ENCODE peak calls at places on chromosomes 11 and 22, in seven cellular contexts. U is A549, H is IMR-90, L is H1, J is body of pancreas, Z is tibial nerve, W is transverse colon. D is an unnamed sample. For H3K4me1, the result is how much of the 10 kb centered on the place peaks cover.

GRCh38 chr11:117185739-117186430 is 7.3 kb downstream of the SIDT2 start:
- DNase-seq in U (no peak), H (no peak), L (no peak), J (no peak), Z (no peak), W (no peak), D (no peak)

GRCh38 chr11:69912161-69912910 is 93.1 kb upstream of the FGF3 start:
- DNase-seq in U (no peak), H (no peak), L (no peak), J (no peak), Z (no peak), W (peak), D (no peak)

GRCh38 chr22:50327711-50328019 is 853 bp upstream of the DENND6B start:
- DNase-seq in U (no peak), H (no peak), L (no peak), J (no peak), Z (no peak), W (no peak), D (no peak)

GRCh38 chr11:114233755-114234154 is 62.4 kb upstream of the NNMT start:
- DNase-seq in U (no peak), H (peak), L (no peak), J (no peak), Z (no peak), W (no peak), D (no peak)

GRCh38 chr11:70272009-70272408 is 1.5 kb downstream of the PPFIA1 start:
- DNase-seq in U (no peak), H (no peak), L (no peak), J (no peak), Z (no peak), W (no peak), D (no peak)

GRCh38 chr11:96357794-96358193 is 14.8 kb upstream of the MAML2 start:
- DNase-seq in U (no peak), H (no peak), L (no peak), J (no peak), Z (no peak), W (no peak), D (no peak)

GRCh38 chr11:106306942-106307341 is 229.5 kb downstream of the AASDHPPT start:
- DNase-seq in U (no peak), H (no peak), L (no peak), J (no peak), Z (no peak), W (no peak), D (no peak)

GRCh38 chr11:69375316-69376154 is 81.6 kb downstream of the MYEOV start:
- DNase-seq in U (no peak), H (no peak), L (no peak), J (peak), Z (no peak), W (peak), D (no peak)

GRCh38 chr11:63020671-63021255 is 5.1 kb upstream of the SLC22A8 start:
- DNase-seq in U (peak), H (no peak), L (peak), J (no peak), Z (no peak), W (no peak), D (no peak)

GRCh38 chr11:106087815-106088435 is 10.5 kb downstream of the AASDHPPT start:
- DNase-seq in U (no peak), H (peak), L (no peak), J (peak), Z (peak), W (peak), D (peak)

GRCh38 chr11:44760917-44761545 is 34.3 kb downstream of the TSPAN18 start:
- DNase-seq in U (peak), H (peak), L (peak), J (no peak), Z (peak), W (no peak), D (no peak)

GRCh38 chr11:128523616-128524015 is 63.7 kb downstream of the ETS1 start:
- DNase-seq in U (no peak), H (peak), L (no peak), J (no peak), Z (no peak), W (no peak), D (no peak)

GRCh38 chr11:15577519-15577918 is 462.8 kb downstream of the INSC start:
- DNase-seq in U (no peak), H (no peak), L (no peak), J (no peak), Z (no peak), W (no peak), D (no peak)

GRCh38 chr11:78085972-78086371 is 6.3 kb upstream of the NDUFC2 start:
- DNase-seq in U (no peak), H (no peak), L (no peak), J (no peak), Z (no peak), W (no peak), D (no peak)

GRCh38 chr11:95690100-95690499 is 99.5 kb downstream of the FAM76B start:
- DNase-seq in U (no peak), H (no peak), L (no peak), J (no peak), Z (no peak), W (no peak), D (no peak)

GRCh38 chr11:44823006-44823405 is 96.2 kb downstream of the TSPAN18 start:
- DNase-seq in U (no peak), H (no peak), L (no peak), J (no peak), Z (no peak), W (no peak), D (no peak)

GRCh38 chr22:44147036-44147645 is 33.6 kb upstream of the PARVG start:
- DNase-seq in U (no peak), H (no peak), L (no peak), J (no peak), Z (no peak), W (no peak), D (no peak)

GRCh38 chr11:27396259-27396839 is 33.3 kb upstream of the CCDC34 start:
- DNase-seq in U (no peak), H (no peak), L (no peak), J (no peak), Z (no peak), W (no peak), D (no peak)

GRCh38 chr11:94602430-94603372 is 35.5 kb downstream of the PIWIL4 start:
- DNase-seq in U (peak), H (peak), L (no peak), J (peak), Z (peak), W (peak), D (peak)

GRCh38 chr11:27698872-27699241 is 1.4 kb downstream of the BDNF start:
- DNase-seq in U (peak), H (peak), L (peak), J (peak), Z (peak), W (peak), D (peak)

GRCh38 chr11:65381721-65382035 is 768 bp downstream of the SLC25A45 start:
- DNase-seq in U (peak), H (no peak), L (no peak), J (no peak), Z (peak), W (no peak), D (peak)

GRCh38 chr11:45810431-45811108 is 5.6 kb downstream of the SLC35C1 start:
- DNase-seq in U (no peak), H (no peak), L (no peak), J (no peak), Z (no peak), W (no peak), D (no peak)

GRCh38 chr11:94753630-94754029 is 14.5 kb upstream of the AMOTL1 start:
- DNase-seq in U (no peak), H (no peak), L (no peak), J (no peak), Z (no peak), W (no peak), D (no peak)

GRCh38 chr11:130700092-130700491 is 216.2 kb downstream of the SNX19 start:
- DNase-seq in U (no peak), H (no peak), L (no peak), J (no peak), Z (no peak), W (no peak), D (no peak)

GRCh38 chr22:50219800-50220602 is 19.2 kb downstream of the SELENOO start:
- DNase-seq in U (no peak), H (no peak), L (no peak), J (no peak), Z (no peak), W (no peak), D (no peak)

GRCh38 chr22:19478086-19478392 is 954 bp downstream of the UFD1 start:
- DNase-seq in U (no peak), H (no peak), L (no peak), J (no peak), Z (no peak), W (no peak), D (no peak)

GRCh38 chr22:17257578-17257977 is 38.3 kb upstream of the ADA2 start:
- DNase-seq in U (no peak), H (no peak), L (no peak), J (no peak), Z (no peak), W (no peak), D (no peak)

GRCh38 chr11:16280256-16280682 is 76.1 kb downstream of the SOX6 start:
- DNase-seq in U (no peak), H (no peak), L (no peak), J (no peak), Z (no peak), W (peak), D (no peak)

GRCh38 chr22:31929126-31929928 is 15.0 kb upstream of the YWHAH start:
- DNase-seq in U (no peak), H (peak), L (no peak), J (no peak), Z (no peak), W (no peak), D (no peak)

GRCh38 chr11:21625982-21626381 is 566.9 kb upstream of the ANO5 start:
- DNase-seq in U (no peak), H (no peak), L (no peak), J (no peak), Z (peak), W (peak), D (no peak)

GRCh38 chr11:102599642-102600261 is 25.4 kb downstream of the MMP20 start:
- DNase-seq in U (peak), H (peak), L (no peak), J (no peak), Z (no peak), W (no peak), D (no peak)

GRCh38 chr11:125990244-125990643 is 44.4 kb downstream of the VSIG10L2 start:
- DNase-seq in U (no peak), H (peak), L (no peak), J (no peak), Z (peak), W (no peak), D (no peak)

GRCh38 chr11:59191899-59192298 is 20.0 kb downstream of the DTX4 start:
- DNase-seq in U (no peak), H (no peak), L (no peak), J (no peak), Z (no peak), W (no peak), D (no peak)

GRCh38 chr11:48101044-48101733 is 115.4 kb upstream of the OR4B1 start:
- DNase-seq in U (no peak), H (no peak), L (no peak), J (peak), Z (no peak), W (no peak), D (no peak)

GRCh38 chr11:15418887-15419286 is 304.2 kb downstream of the INSC start:
- DNase-seq in U (no peak), H (no peak), L (no peak), J (no peak), Z (no peak), W (no peak), D (no peak)

GRCh38 chr11:74937696-74938475 is 11.0 kb downstream of the XRRA1 start:
- DNase-seq in U (no peak), H (peak), L (no peak), J (no peak), Z (no peak), W (no peak), D (no peak)

GRCh38 chr11:130115218-130115617 is 44.4 kb upstream of the ST14 start:
- DNase-seq in U (no peak), H (peak), L (no peak), J (no peak), Z (no peak), W (no peak), D (no peak)

GRCh38 chr11:10026514-10026913 is 267.5 kb downstream of the SBF2 start:
- DNase-seq in U (no peak), H (peak), L (no peak), J (no peak), Z (no peak), W (no peak), D (no peak)

GRCh38 chr11:117815262-117815803 is 9.2 kb downstream of the FXYD2 start:
- DNase-seq in U (no peak), H (no peak), L (no peak), J (no peak), Z (peak), W (peak), D (no peak)

GRCh38 chr22:48423481-48423901 is 1404.2 kb downstream of the BRD1 start:
- DNase-seq in U (no peak), H (no peak), L (no peak), J (no peak), Z (no peak), W (no peak), D (no peak)

GRCh38 chr22:46070722-46071450 is 79.4 kb upstream of the PPARA start:
- DNase-seq in U (no peak), H (peak), L (no peak), J (peak), Z (no peak), W (peak), D (no peak)
- TF ChIP-seq POLR2A in U (no peak), H (no peak), L (no peak), J (no peak), Z (peak), W (no peak), D (no peak)

GRCh38 chr22:43127166-43127908 is 15.9 kb downstream of the MCAT start:
- DNase-seq in U (no peak), H (no peak), L (no peak), J (no peak), Z (no peak), W (peak), D (no peak)

GRCh38 chr22:43128116-43128515 is 15.1 kb downstream of the MCAT start:
- DNase-seq in U (no peak), H (no peak), L (no peak), J (no peak), Z (no peak), W (peak), D (no peak)

GRCh38 chr22:43126506-43127165 is 16.1 kb downstream of the BIK start:
- DNase-seq in U (peak), H (peak), L (no peak), J (no peak), Z (no peak), W (peak), D (no peak)

GRCh38 chr22:43129426-43130425 is 13.5 kb downstream of the MCAT start:
- DNase-seq in U (no peak), H (no peak), L (no peak), J (no peak), Z (no peak), W (no peak), D (no peak)

DNA sequence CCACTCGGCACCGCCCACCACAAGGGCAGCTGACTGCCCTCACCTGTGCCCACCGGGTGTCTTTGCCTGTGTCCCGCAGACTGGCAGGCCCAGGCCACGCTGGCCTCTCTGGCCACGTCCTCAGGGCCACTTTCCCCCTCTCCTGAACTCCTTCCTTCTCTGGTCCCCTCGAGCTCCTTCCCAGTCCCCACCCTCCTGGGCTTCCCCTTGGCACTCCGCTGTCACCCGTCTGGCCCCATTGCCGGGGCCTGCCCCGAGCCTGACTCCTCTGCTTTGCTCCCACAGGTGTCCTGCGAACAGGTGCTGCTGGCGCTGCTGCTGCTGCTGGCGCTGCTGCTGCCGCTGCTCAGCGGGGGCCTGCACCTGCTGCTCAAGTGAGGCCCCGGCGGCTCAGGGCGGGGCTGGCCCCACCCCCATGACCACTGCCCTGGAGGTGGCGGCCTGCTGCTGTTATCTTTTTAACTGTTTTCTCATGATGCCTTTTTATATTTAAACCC is 14.2 kb downstream of the MCAT start:
- DNase-seq in U (no peak), H (no peak), L (no peak), J (peak), Z (no peak), W (peak), D (no peak)
- H3K4me1 ChIP-seq in U (under half), H (under half), L (under half), J (under half), Z (under half), W (under half), D (under half)

DNA sequence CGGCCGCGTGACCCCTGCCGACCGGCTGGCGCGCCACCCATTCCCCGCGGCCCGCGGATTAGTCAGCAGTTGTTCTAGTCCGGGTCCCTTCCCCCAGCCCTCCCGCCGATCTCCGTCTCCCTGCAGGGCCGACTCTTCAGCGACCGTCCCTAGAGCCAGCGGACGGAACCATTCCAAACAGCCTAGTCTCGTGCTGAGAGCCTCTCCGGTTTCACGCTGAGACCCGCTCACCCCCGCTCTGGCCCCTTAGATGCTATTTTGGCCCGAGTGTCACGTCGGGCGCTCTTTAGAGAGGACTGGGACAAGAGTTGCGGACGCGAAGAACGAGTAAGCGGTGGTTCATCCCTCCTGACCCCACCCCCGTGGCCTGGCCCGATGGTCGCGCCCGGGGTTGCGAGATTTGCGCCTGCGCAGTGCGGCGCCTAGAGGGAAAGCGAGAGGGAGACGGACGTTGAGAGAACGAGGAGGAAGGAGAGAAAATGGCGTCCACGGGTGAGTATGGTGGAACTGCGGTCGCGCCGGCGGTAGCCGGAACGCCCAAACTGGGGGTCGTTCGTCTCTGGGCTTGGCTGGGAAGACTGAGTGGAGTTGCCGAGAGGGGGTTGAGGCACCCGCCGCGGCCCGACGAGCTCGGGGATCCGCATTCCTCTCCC is at the start of the genes EWSR1 and RHBDD3:
- DNase-seq in U (peak), H (peak), L (peak), J (peak), Z (peak), W (peak), D (peak)
- TF ChIP-seq POLR2A in U (peak), H (peak), L (peak), J (peak), Z (peak), W (peak), D (peak)

GRCh38 chr11:11845551-11845950 is 3.8 kb downstream of the USP47 start:
- DNase-seq in U (no peak), H (peak), L (no peak), J (no peak), Z (no peak), W (no peak), D (no peak)

GRCh38 chr11:11844272-11844671 is 2.5 kb downstream of the USP47 start:
- DNase-seq in U (no peak), H (no peak), L (no peak), J (no peak), Z (no peak), W (no peak), D (no peak)

GRCh38 chr11:11845066-11845465 is 3.3 kb downstream of the USP47 start:
- DNase-seq in U (no peak), H (no peak), L (no peak), J (peak), Z (no peak), W (no peak), D (peak)

GRCh38 chr11:11849127-11849746 is 7.5 kb downstream of the USP47 start:
- DNase-seq in U (peak), H (peak), L (no peak), J (peak), Z (peak), W (peak), D (peak)

DNA sequence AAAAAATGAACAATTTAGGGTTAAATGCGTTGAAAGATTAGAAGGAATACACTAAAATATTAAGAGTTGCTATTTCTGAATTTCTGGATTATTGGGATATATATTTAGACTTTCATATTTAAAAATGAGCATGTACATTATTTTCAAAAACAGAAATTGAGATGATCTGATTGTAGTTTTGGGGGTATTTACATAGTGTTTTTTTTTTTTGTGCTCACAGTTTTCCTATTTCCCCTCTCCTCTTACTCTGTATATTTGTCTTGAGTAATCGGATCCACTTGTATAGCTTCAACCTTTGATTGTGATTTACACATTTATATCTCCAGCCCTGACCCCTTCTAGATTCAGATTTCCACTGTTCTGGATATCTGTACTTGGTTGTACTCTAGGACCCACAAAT is 5.3 kb downstream of the USP47 start:
- DNase-seq in U (no peak), H (no peak), L (no peak), J (no peak), Z (no peak), W (no peak), D (no peak)
- H3K4me1 ChIP-seq in U (half or more), H (under half), L (under half), J (half or more), Z (under half), W (under half), D (under half)

DNA sequence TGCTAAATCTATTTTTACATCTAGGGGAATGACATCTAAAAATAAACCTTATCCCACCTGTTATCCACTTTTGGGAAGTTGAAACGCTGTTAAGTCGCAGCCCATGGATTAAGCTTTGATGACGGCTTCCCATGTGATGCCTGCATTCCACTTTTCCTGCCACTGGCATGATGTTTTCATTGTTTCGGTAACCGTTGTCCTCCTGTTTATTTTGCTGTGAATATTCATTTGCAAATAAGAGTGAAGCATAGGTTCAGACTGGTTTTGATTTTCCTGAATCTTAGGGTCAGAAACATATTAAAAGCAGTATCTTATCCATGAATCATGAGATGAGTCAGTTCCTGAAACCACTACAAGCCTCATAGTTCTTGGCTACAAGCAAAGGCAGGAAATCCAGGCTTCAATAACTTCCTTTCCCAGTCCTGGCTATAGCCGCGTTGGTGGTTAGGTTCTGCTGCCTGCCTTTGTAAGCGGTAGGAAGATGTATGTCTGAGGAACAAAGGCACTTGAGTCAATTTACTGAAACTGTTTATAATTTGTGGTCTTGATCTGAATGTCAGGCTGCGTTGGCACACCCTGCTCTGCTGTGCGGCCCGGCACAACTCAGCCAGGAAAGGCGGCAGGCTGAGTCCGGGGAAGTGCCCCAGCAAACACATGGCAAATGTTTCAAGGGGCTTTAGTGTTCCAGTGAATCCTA is 19.4 kb downstream of the TEAD1 start:
- DNase-seq in U (peak), H (peak), L (no peak), J (peak), Z (peak), W (peak), D (peak)
- TF ChIP-seq POLR2A in U (peak), H (peak), L (no peak), J (no peak), Z (peak), W (no peak), D (no peak)

GRCh38 chr11:7515544-7515943 is 1.7 kb downstream of the PPFIBP2 start:
- DNase-seq in U (no peak), H (no peak), L (no peak), J (no peak), Z (no peak), W (no peak), D (no peak)
- H3K4me1 ChIP-seq in U (under half), H (under half), L (under half), J (under half), Z (under half), W (under half), D (under half)